ENCODE peak calls at places on chromosomes 3 and 15, in five cellular contexts. A is GM12878, J is H1, B is HEK293T, L is HepG2. X is an unnamed sample.

GRCh38 chr3:79598594-79598993 is 169.2 kb downstream of the ROBO1 start:
- DNase-seq in A (no peak), J (peak), B (peak), L (no peak), X (peak)

GRCh38 chr15:62697636-62698035 is 344.9 kb upstream of the TPM1 start:
- DNase-seq in A (no peak), J (no peak), B (no peak), L (no peak), X (no peak)

GRCh38 chr3:192883512-192883911 is 34.1 kb downstream of the MB21D2 start:
- DNase-seq in A (no peak), J (no peak), B (no peak), L (peak), X (no peak)

GRCh38 chr3:118075873-118076272 is 958.8 kb downstream of the IGSF11 start:
- DNase-seq in A (no peak), J (no peak), B (no peak), L (no peak), X (no peak)

GRCh38 chr3:118544458-118544857 is 490.2 kb downstream of the IGSF11 start:
- DNase-seq in A (no peak), J (no peak), B (no peak), L (no peak), X (peak)

GRCh38 chr15:62269504-62269903 is 104.4 kb upstream of the C2CD4B start:
- DNase-seq in A (no peak), J (no peak), B (no peak), L (no peak), X (no peak)

GRCh38 chr3:156256945-156257344 is 136.6 kb downstream of the KCNAB1 start:
- DNase-seq in A (no peak), J (no peak), B (no peak), L (no peak), X (no peak)

GRCh38 chr3:32323605-32324004 is 68.0 kb upstream of the CMTM7 start:
- DNase-seq in A (no peak), J (no peak), B (no peak), L (no peak), X (no peak)

GRCh38 chr3:118938183-118938961 is 96.3 kb downstream of the IGSF11 start:
- DNase-seq in A (no peak), J (no peak), B (no peak), L (no peak), X (no peak)

GRCh38 chr15:43229977-43230376 is 9.2 kb upstream of the EPB42 start:
- DNase-seq in A (no peak), J (no peak), B (no peak), L (no peak), X (no peak)

GRCh38 chr3:89246326-89246725 is 138.9 kb downstream of the EPHA3 start:
- DNase-seq in A (no peak), J (peak), B (no peak), L (no peak), X (peak)

GRCh38 chr15:70058642-70059360 is 38.9 kb downstream of the TLE3 start:
- DNase-seq in A (no peak), J (no peak), B (no peak), L (no peak), X (no peak)

GRCh38 chr3:129051776-129052400 is 8.7 kb upstream of the GP9 start:
- DNase-seq in A (no peak), J (no peak), B (no peak), L (no peak), X (no peak)

GRCh38 chr15:84608707-84609284 is 8.0 kb downstream of the ZSCAN2 start:
- DNase-seq in A (no peak), J (no peak), B (no peak), L (no peak), X (no peak)

GRCh38 chr3:158709666-158710083 is 22.6 kb downstream of the RARRES1 start:
- DNase-seq in A (no peak), J (no peak), B (no peak), L (no peak), X (no peak)

GRCh38 chr3:186990878-186991308 is 60.6 kb downstream of the ST6GAL1 start:
- DNase-seq in A (no peak), J (no peak), B (no peak), L (no peak), X (no peak)

GRCh38 chr15:38085104-38085503 is 150.7 kb downstream of the TMCO5A start:
- DNase-seq in A (peak), J (no peak), B (no peak), L (no peak), X (no peak)

GRCh38 chr15:73922186-73923151 is 3.8 kb upstream of the LOXL1 start:
- DNase-seq in A (no peak), J (peak), B (peak), L (no peak), X (peak)

GRCh38 chr15:29294732-29295131 is 25.1 kb upstream of the NSMCE3 start:
- DNase-seq in A (no peak), J (no peak), B (no peak), L (no peak), X (no peak)

GRCh38 chr3:31999902-32000439 is 18.4 kb downstream of the ZNF860 start:
- DNase-seq in A (no peak), J (no peak), B (no peak), L (no peak), X (no peak)

GRCh38 chr15:61344293-61344692 is 115.2 kb upstream of the RORA start:
- DNase-seq in A (no peak), J (no peak), B (no peak), L (no peak), X (no peak)

GRCh38 chr15:100918034-100918689 is 995 bp upstream of the LRRK1 start:
- DNase-seq in A (no peak), J (peak), B (peak), L (peak), X (peak)

GRCh38 chr3:162938073-162938472 is 1441.5 kb downstream of the OTOL1 start:
- DNase-seq in A (no peak), J (no peak), B (no peak), L (no peak), X (no peak)

GRCh38 chr3:77620009-77620408 is 580.1 kb downstream of the ROBO2 start:
- DNase-seq in A (no peak), J (no peak), B (no peak), L (no peak), X (no peak)

GRCh38 chr3:39150170-39150802 is 3.1 kb downstream of the CSRNP1 start:
- DNase-seq in A (no peak), J (no peak), B (no peak), L (no peak), X (no peak)

GRCh38 chr15:70062321-70062956 is 35.3 kb downstream of the TLE3 start:
- DNase-seq in A (no peak), J (no peak), B (peak), L (no peak), X (no peak)

GRCh38 chr3:154510780-154511179 is 80.8 kb upstream of the GPR149 start:
- DNase-seq in A (no peak), J (no peak), B (no peak), L (no peak), X (no peak)

GRCh38 chr3:143464850-143465249 is 345.3 kb downstream of the CHST2 start:
- DNase-seq in A (no peak), J (no peak), B (no peak), L (no peak), X (no peak)

GRCh38 chr3:46695177-46695961 is 1.9 kb upstream of the ALS2CL start:
- DNase-seq in A (no peak), J (peak), B (peak), L (no peak), X (peak)

GRCh38 chr15:65857718-65858402 is 11.4 kb upstream of the RAB11A start:
- DNase-seq in A (no peak), J (no peak), B (no peak), L (no peak), X (no peak)

GRCh38 chr15:70048196-70048565 is 49.5 kb downstream of the TLE3 start:
- DNase-seq in A (no peak), J (no peak), B (no peak), L (no peak), X (no peak)

GRCh38 chr15:66292261-66293084 is 895 bp upstream of the DIS3L start:
- DNase-seq in A (no peak), J (no peak), B (no peak), L (no peak), X (no peak)

GRCh38 chr15:93801206-93801605 is 430.2 kb upstream of the MCTP2 start:
- DNase-seq in A (no peak), J (no peak), B (no peak), L (no peak), X (no peak)

DNA sequence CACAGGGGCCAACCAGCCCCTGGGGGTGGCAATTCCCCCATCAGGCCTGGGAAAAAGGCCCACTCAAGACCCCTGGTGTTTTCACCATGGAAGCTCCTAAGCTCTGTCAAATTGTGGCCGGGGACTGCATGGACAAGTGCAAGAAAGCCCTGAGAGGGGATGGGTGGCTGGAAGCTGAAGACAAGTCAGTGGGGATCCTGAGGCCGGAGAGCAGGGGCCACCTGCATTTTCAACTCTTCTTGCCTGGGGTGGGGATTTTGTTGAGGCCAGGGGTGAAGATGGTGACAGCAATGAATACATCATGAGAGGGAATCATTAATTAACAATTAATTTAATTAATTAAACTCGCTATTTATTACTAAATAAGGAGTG is 33.9 kb downstream of the FEM1B start:
- DNase-seq in A (no peak), J (peak), B (no peak), L (no peak), X (no peak)
- TF ChIP-seq SUZ12 in A (no peak), J (no peak), B (no peak), L (no peak), X (no peak)

GRCh38 chr15:39125904-39126303 is 455.0 kb upstream of the THBS1 start:
- DNase-seq in A (no peak), J (peak), B (peak), L (peak), X (peak)
- TF ChIP-seq SUZ12 in A (no peak), J (no peak), B (no peak), L (no peak), X (no peak)

GRCh38 chr3:11096266-11097135 is 57.8 kb upstream of the HRH1 start:
- DNase-seq in A (no peak), J (peak), B (peak), L (no peak), X (no peak)
- TF ChIP-seq SUZ12 in A (no peak), J (no peak), B (no peak), L (no peak), X (no peak)

GRCh38 chr3:172317984-172318383 is 130.3 kb downstream of the GHSR start:
- DNase-seq in A (peak), J (no peak), B (no peak), L (no peak), X (peak)
- TF ChIP-seq SUZ12 in A (no peak), J (no peak), B (no peak), L (no peak), X (no peak)

GRCh38 chr15:40693904-40694705 is 869 bp upstream of the RAD51 start:
- DNase-seq in A (peak), J (no peak), B (no peak), L (peak), X (no peak)
- TF ChIP-seq SUZ12 in A (no peak), J (no peak), B (no peak), L (no peak), X (no peak)

GRCh38 chr3:34508732-34509131 is 710.3 kb downstream of the PDCD6IP start:
- DNase-seq in A (no peak), J (no peak), B (no peak), L (no peak), X (no peak)

GRCh38 chr3:34511891-34512290 is 713.5 kb downstream of the PDCD6IP start:
- DNase-seq in A (no peak), J (no peak), B (no peak), L (no peak), X (no peak)
- TF ChIP-seq SUZ12 in A (no peak), J (no peak), B (no peak), L (no peak), X (no peak)

GRCh38 chr3:13136426-13136825 is 63.2 kb upstream of the IQSEC1 start:
- DNase-seq in A (no peak), J (no peak), B (no peak), L (no peak), X (no peak)
- TF ChIP-seq SUZ12 in A (no peak), J (no peak), B (no peak), L (no peak), X (no peak)

GRCh38 chr3:49841126-49841525 is 15.2 kb downstream of the TRAIP start:
- DNase-seq in A (no peak), J (peak), B (peak), L (no peak), X (peak)
- TF ChIP-seq SUZ12 in A (no peak), J (no peak), B (no peak), L (no peak), X (no peak)

DNA sequence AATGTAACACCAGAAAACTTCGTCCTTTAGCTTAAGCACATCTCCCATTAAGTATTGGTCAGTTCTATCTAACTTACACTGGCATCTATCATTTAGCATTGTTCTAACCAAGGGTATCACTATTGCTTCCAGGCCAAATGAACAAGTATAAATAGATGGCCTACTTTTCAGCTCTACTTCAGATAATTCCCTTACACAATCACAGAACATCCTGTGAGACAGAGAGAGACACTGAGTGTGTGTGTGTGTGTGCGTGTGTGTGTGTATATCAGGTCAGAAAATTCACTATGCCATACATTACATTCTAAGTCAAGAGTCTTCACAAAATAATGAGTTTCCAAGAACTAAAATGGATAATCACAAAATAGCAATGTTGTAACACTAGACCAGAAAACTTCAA is 39.1 kb downstream of the SCAPER start:
- DNase-seq in A (no peak), J (no peak), B (no peak), L (no peak), X (no peak)
- TF ChIP-seq SUZ12 in A (no peak), J (no peak), B (no peak), L (no peak), X (no peak)

GRCh38 chr3:16994842-16995535 is 110.2 kb downstream of the PLCL2 start:
- DNase-seq in A (no peak), J (no peak), B (no peak), L (no peak), X (no peak)
- TF ChIP-seq SUZ12 in A (no peak), J (no peak), B (no peak), L (no peak), X (no peak)